ENCODE peak calls at places on chromosome 11, in ten cellular contexts. T, B, K, G, M, A, H, S, F and R are unnamed samples.

GRCh38 chr11:57444362-57445074 is 15.8 kb upstream of the RTN4RL2 start:
- DNase-seq in S (no peak), G (no peak), K (no peak), B (no peak), A (no peak), T (peak; percentile 48), M (no peak), H (no peak), F (no peak), R (no peak)

GRCh38 chr11:96228472-96228871 is 114.5 kb downstream of the MAML2 start:
- DNase-seq in A (peak; percentile 88), K (peak; percentile 25), H (no peak), F (no peak), G (no peak), T (peak; percentile 34), B (peak; percentile 36), S (peak; percentile 16), M (no peak), R (peak; percentile 49)

GRCh38 chr11:5043385-5043784 is 2.9 kb upstream of the OR52J3 start:
- DNase-seq in F (no peak), M (no peak), H (no peak), B (no peak), S (no peak), A (no peak), G (no peak), T (no peak), K (no peak), R (no peak)

GRCh38 chr11:66126808-66127555 is 56.9 kb downstream of the PACS1 start:
- DNase-seq in B (peak; percentile 63), S (no peak), K (peak; percentile 49), A (peak; percentile 80), T (peak; percentile 32), F (peak; percentile 63), G (peak; percentile 28), M (peak; percentile 48), H (no peak), R (peak; percentile 50)

GRCh38 chr11:17013548-17014320 is 480 bp downstream of the PLEKHA7 start:
- DNase-seq in H (peak; percentile 62), F (peak; percentile 19), M (peak; percentile 65), T (peak; percentile 56), B (peak; percentile 50), S (no peak), G (no peak), A (peak; percentile 80), K (peak; percentile 56), R (peak; percentile 60)

GRCh38 chr11:128903248-128904041 is 12.3 kb downstream of the KCNJ5 start:
- DNase-seq in S (no peak), M (peak; percentile 60), G (no peak), K (peak; percentile 49), T (no peak), H (peak; percentile 50), A (peak; percentile 77), B (peak; percentile 66), F (no peak), R (peak; percentile 66)

GRCh38 chr11:5967708-5968107 is 586 bp downstream of the OR56A5 start:
- DNase-seq in S (no peak), K (no peak), M (no peak), F (no peak), G (no peak), H (no peak), A (no peak), B (no peak), T (no peak), R (no peak)

GRCh38 chr11:45354976-45355705 is 69.0 kb upstream of the SYT13 start:
- DNase-seq in K (peak; percentile 79), G (peak; percentile 92), H (peak; percentile 94), S (no peak), F (peak; percentile 92), M (peak; percentile 93), B (peak; percentile 73), A (peak; percentile 95), T (peak; percentile 86), R (peak; percentile 83)

GRCh38 chr11:18618341-18619025 is 15.7 kb downstream of the SPTY2D1 start:
- DNase-seq in A (no peak), T (no peak), M (no peak), B (no peak), H (no peak), S (no peak), G (no peak), F (no peak), K (no peak), R (no peak)

GRCh38 chr11:65918211-65919150 is at the start of gene C11orf68:
- DNase-seq in A (no peak), T (no peak), B (no peak), S (no peak), M (no peak), F (no peak), K (peak; percentile 59), G (no peak), H (no peak), R (no peak)

GRCh38 chr11:3799883-3800282 is 2.5 kb upstream of the NUP98 start:
- DNase-seq in F (no peak), B (no peak), S (no peak), G (no peak), K (no peak), A (no peak), M (no peak), T (no peak), H (no peak), R (no peak)

DNA sequence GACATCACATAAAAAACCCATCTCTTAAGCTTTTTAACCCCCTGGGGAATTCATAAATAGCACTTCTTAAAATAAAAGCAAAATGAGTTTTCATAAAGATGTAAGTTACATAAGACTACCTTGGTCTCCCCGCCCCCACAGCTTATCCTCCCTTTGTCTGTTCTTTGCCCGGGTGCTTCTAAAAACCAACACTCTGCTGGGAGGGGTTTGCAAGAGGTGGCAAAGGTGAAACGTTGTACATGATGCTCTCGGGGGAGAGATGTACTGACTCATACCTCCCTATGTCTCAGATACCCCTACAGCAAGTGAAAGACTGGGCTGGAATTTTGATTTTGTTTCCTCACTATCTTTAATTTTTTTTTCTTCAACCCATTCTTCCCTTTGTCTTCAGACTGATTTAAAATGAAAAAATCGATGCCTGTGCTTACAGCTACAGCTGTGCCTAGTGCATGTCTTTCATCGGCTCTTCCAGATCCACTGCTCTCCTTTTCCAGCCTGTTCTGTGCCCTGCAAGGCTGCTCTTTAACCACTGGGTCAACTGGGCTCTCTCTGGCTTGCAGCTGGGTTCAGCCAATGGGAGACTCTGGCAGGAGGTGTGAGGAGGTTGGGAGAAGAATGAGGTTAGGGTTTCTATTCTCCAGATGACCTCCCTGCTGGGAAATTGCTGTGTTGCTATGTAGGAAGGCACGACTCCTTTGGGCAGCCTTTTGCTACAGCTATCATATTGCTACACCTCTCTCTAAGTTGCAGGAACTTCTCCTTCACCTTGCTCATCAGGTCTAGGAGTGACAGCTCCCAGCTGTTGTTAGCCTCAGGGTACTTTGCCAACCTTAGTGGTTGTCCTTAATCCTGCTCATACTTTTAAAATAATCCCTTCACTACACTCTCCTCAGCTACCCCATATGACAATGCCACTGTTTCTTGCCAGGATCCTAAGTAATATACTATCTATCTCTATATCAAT is 266.5 kb downstream of the TENM4 start:
- DNase-seq in M (peak; percentile 62), G (peak; percentile 5), F (no peak), T (no peak), H (peak; percentile 41), B (no peak), K (no peak), S (no peak), A (no peak), R (no peak)
- H3K4me1 ChIP-seq in M (no peaks in the 10 kb centered on the region), G (no peaks in the 10 kb centered on the region), F (no peaks in the 10 kb centered on the region), T (no peaks in the 10 kb centered on the region), H (peaks cover 18% of the 10 kb centered on the region), B (no peaks in the 10 kb centered on the region), K (no peaks in the 10 kb centered on the region), S (no peaks in the 10 kb centered on the region), A (no peaks in the 10 kb centered on the region), R (no peaks in the 10 kb centered on the region)

DNA sequence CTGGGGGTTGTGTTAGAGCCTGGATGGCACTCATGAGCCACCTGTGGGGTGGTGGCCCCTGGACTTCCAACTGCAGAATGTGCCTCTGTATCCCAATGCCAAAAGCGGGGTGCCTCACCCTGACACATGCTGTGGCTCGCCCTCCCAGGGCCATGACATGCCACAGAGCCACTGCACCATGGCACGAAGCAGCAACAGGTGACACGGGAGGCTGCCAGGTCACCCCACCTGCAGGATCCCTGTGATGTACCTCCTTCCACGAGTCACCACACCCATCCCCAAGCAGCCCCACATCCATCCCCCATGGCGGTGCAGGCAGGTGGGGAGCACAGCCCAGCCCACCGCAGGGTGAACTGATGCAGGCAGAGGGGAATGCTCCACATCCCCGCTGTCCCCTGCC is 14.8 kb downstream of the NECTIN1 start:
- DNase-seq in B (no peak), K (no peak), F (no peak), G (no peak), T (no peak), M (no peak), H (no peak), S (no peak), A (no peak), R (no peak)
- H3K4me1 ChIP-seq in B (no peaks in the 10 kb centered on the region), K (peaks cover 18% of the 10 kb centered on the region), F (no peaks in the 10 kb centered on the region), G (peaks cover 33% of the 10 kb centered on the region), T (peaks cover 3% of the 10 kb centered on the region), M (peaks cover 4% of the 10 kb centered on the region), H (peaks cover 79% of the 10 kb centered on the region), S (peaks cover 6% of the 10 kb centered on the region), A (peaks cover 18% of the 10 kb centered on the region), R (no peaks in the 10 kb centered on the region)

DNA sequence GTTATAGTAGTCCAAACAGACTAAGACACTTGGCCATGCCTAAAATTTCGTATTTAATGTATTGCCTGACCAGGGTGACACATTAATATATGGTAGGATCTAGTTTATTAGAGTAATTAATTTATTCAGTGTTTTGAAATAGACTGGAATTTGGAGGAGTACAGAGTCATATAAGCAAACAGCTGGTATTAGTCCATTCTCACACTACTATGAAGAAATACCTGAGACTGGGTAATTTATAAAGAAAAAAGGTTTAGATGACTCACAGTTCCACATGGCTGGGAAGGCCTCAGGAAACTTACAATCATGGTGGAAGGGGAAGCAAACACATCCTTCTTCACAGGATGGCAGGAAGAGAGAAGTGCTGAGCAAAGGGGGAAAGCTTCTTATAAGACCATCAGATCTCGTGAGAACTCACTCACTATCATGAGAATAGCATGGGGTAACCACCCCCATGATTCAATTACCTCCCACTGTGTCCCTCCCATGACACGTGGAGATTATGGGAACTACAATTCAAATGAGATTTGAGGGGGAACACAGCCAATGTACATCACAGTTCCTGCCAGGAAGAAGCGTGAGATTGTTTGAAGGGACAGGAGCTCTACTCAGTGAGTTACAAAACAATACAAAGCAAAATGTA is 13.4 kb downstream of the ANKRD42 start:
- DNase-seq in H (no peak), T (no peak), G (no peak), B (no peak), K (no peak), S (no peak), A (no peak), F (no peak), M (no peak), R (no peak)
- H3K4me1 ChIP-seq in H (no peaks in the 10 kb centered on the region), T (no peaks in the 10 kb centered on the region), G (no peaks in the 10 kb centered on the region), B (no peaks in the 10 kb centered on the region), K (no peaks in the 10 kb centered on the region), S (no peaks in the 10 kb centered on the region), A (no peaks in the 10 kb centered on the region), F (no peaks in the 10 kb centered on the region), M (no peaks in the 10 kb centered on the region), R (no peaks in the 10 kb centered on the region)

DNA sequence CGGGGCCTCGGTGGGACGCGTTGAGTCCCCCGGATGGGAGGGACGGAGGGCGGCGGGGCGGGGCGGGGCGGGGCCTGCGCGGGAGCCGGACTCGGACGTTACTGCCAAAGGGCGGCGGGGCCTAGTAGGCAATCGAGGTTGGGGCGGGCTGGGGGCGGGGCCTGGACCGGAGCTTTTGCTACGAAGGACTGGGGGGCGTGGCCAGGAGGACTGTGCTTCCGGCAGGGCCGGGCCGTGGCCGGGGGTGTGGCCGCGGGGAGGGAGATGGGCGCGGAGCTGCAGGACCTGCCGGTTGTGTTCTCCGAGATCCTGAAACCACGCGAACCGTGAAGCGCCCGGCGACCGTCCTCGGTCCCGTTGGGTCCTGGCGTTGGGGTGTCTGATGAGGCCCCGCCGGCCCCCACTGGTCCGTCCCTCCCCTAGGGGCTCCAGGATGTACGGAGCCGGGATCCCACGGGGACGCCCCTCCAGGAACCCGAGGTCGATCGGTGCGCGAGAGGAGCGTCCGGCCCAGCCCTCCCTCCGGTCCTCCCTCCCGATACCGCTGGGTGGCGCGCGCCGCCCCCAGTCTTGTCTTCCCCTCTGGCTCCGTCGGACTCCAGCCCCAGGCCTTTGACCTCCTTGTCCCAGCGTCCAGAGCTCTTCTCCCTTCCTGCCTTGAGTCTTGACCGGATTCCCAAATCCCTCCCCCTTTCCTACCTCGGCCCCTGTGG is 649 bp upstream of the NUDT8 start:
- DNase-seq in T (peak; percentile 100), M (peak; percentile 99), G (peak; percentile 96), S (peak; percentile 93), B (peak; percentile 98), K (peak; percentile 99), F (peak; percentile 93), H (peak; percentile 100), A (peak; percentile 100), R (peak; percentile 99)
- H3K4me1 ChIP-seq in T (peaks cover 25% of the 10 kb centered on the region), M (no peaks in the 10 kb centered on the region), G (peaks cover 16% of the 10 kb centered on the region), S (peaks cover 5% of the 10 kb centered on the region), B (peaks cover 8% of the 10 kb centered on the region), K (peaks cover 23% of the 10 kb centered on the region), F (peaks cover 9% of the 10 kb centered on the region), H (peaks cover 8% of the 10 kb centered on the region), A (peaks cover 6% of the 10 kb centered on the region), R (peaks cover 14% of the 10 kb centered on the region)